ENCODE peak calls at places on chromosomes 7 and 10, in four cellular contexts. B is tibial artery; H is colonic mucosa; C is CD8-positive, alpha-beta memory T cell. D is an unnamed sample.
A peak's percentile ranks its signal among the peaks of the same experiment; 100 is the strongest.

GRCh38 chr7:78018541-78019456 is 220.2 kb downstream of the PHTF2 start:
- DNase-seq in B (peak; percentile 67), H (peak; percentile 59), C (no peak), D (peak; percentile 28)

GRCh38 chr10:42882597-42882996 is 100.0 kb downstream of the BMS1 start:
- DNase-seq in B (no peak), H (no peak), C (no peak), D (no peak)

GRCh38 chr10:102764340-102765257 is 20.9 kb downstream of the WBP1L start:
- DNase-seq in B (no peak), H (no peak), C (no peak), D (no peak)

GRCh38 chr10:63365976-63366765 is 99.6 kb downstream of the JMJD1C start:
- DNase-seq in B (no peak), H (no peak), C (no peak), D (no peak)

GRCh38 chr7:48253020-48253419 is 81.8 kb downstream of the ABCA13 start:
- DNase-seq in B (no peak), H (no peak), C (no peak), D (no peak)

GRCh38 chr10:24824124-24824523 is 100.4 kb upstream of the ARHGAP21 start:
- DNase-seq in B (no peak), H (no peak), C (no peak), D (no peak)

GRCh38 chr10:117134084-117135025 is 3.7 kb downstream of the VAX1 start:
- DNase-seq in B (peak; percentile 51), H (no peak), C (no peak), D (peak; percentile 14)

GRCh38 chr7:70299447-70299807 is 701.2 kb downstream of the AUTS2 start:
- DNase-seq in B (no peak), H (no peak), C (no peak), D (no peak)

GRCh38 chr10:91684841-91685240 is 52.0 kb upstream of the PPP1R3C start:
- DNase-seq in B (no peak), H (no peak), C (no peak), D (no peak)

GRCh38 chr10:121436630-121437311 is 161.5 kb downstream of the FGFR2 start:
- DNase-seq in B (no peak), H (no peak), C (no peak), D (no peak)

GRCh38 chr7:24718977-24719491 is 38.2 kb downstream of the GSDME start:
- DNase-seq in B (peak; percentile 49), H (no peak), C (no peak), D (peak; percentile 75)

GRCh38 chr7:57646219-57646900 is 196.4 kb downstream of the ZNF716 start:
- DNase-seq in B (no peak), H (no peak), C (no peak), D (no peak)

GRCh38 chr10:86400705-86401587 is 34.4 kb upstream of the GRID1 start:
- DNase-seq in B (peak; percentile 80), H (peak; percentile 52), C (peak; percentile 67), D (peak; percentile 75)

GRCh38 chr10:109819807-109820206 is 103.5 kb downstream of the XPNPEP1 start:
- DNase-seq in B (no peak), H (no peak), C (no peak), D (no peak)

GRCh38 chr7:15972767-15973362 is 286.4 kb upstream of the MEOX2 start:
- DNase-seq in B (no peak), H (no peak), C (no peak), D (no peak)

GRCh38 chr10:112509558-112510299 is 62.7 kb downstream of the VTI1A start:
- DNase-seq in B (no peak), H (no peak), C (no peak), D (no peak)

GRCh38 chr10:34028936-34029335 is 694.5 kb upstream of the NRP1 start:
- DNase-seq in B (no peak), H (no peak), C (no peak), D (no peak)

GRCh38 chr7:155865830-155866545 is 53.7 kb upstream of the SHH start:
- DNase-seq in B (peak; percentile 54), H (peak; percentile 67), C (no peak), D (no peak)

GRCh38 chr10:81576336-81576735 is 298.7 kb upstream of the NRG3 start:
- DNase-seq in B (no peak), H (no peak), C (no peak), D (no peak)

GRCh38 chr7:154918741-154919140 is 84.2 kb downstream of the PAXIP1 start:
- DNase-seq in B (no peak), H (no peak), C (no peak), D (no peak)

GRCh38 chr7:17255930-17256329 is 42.5 kb upstream of the AHR start:
- DNase-seq in B (no peak), H (no peak), C (no peak), D (no peak)

GRCh38 chr7:70694357-70694908 is 437.5 kb upstream of the GALNT17 start:
- DNase-seq in B (peak; percentile 68), H (peak; percentile 43), C (peak; percentile 37), D (peak; percentile 64)

GRCh38 chr10:29517352-29517923 is 117.3 kb downstream of the SVIL start:
- DNase-seq in B (no peak), H (peak; percentile 39), C (no peak), D (no peak)

GRCh38 chr10:30284860-30285594 is 64.1 kb downstream of the MTPAP start:
- DNase-seq in B (no peak), H (no peak), C (no peak), D (peak; percentile 20)

GRCh38 chr7:75038508-75038907 is 35.1 kb downstream of the RCC1L start:
- DNase-seq in B (no peak), H (no peak), C (no peak), D (no peak)

GRCh38 chr7:95229301-95229700 is 95.0 kb downstream of the PON1 start:
- DNase-seq in B (no peak), H (no peak), C (no peak), D (no peak)

GRCh38 chr7:125563557-125563956 is 633.9 kb upstream of the POT1 start:
- DNase-seq in B (no peak), H (no peak), C (no peak), D (no peak)

GRCh38 chr7:25246306-25246705 is 18.0 kb upstream of the NPVF start:
- DNase-seq in B (no peak), H (no peak), C (no peak), D (no peak)

GRCh38 chr7:85125679-85126078 is 61.2 kb downstream of the SEMA3D start:
- DNase-seq in B (no peak), H (no peak), C (no peak), D (no peak)

GRCh38 chr10:23116696-23117095 is 21.3 kb downstream of the MSRB2 start:
- DNase-seq in B (no peak), H (no peak), C (no peak), D (no peak)
- H3K36me3 ChIP-seq in B (peaks cover 88% of the 10 kb centered on the region), H (no peaks in the 10 kb centered on the region), C (peaks cover 9% of the 10 kb centered on the region), D (peaks cover 1% of the 10 kb centered on the region)

GRCh38 chr10:3898821-3899220 is 113.8 kb upstream of the KLF6 start:
- DNase-seq in B (no peak), H (no peak), C (no peak), D (no peak)
- H3K36me3 ChIP-seq in B (no peaks in the 10 kb centered on the region), H (no peaks in the 10 kb centered on the region), C (no peaks in the 10 kb centered on the region), D (no peaks in the 10 kb centered on the region)

GRCh38 chr7:157763279-157764000 is 426.6 kb downstream of the DNAJB6 start:
- DNase-seq in B (no peak), H (no peak), C (no peak), D (no peak)
- H3K36me3 ChIP-seq in B (no peaks in the 10 kb centered on the region), H (no peaks in the 10 kb centered on the region), C (no peaks in the 10 kb centered on the region), D (no peaks in the 10 kb centered on the region)

GRCh38 chr10:31524458-31524857 is 205.4 kb downstream of the ZEB1 start:
- DNase-seq in B (no peak), H (no peak), C (no peak), D (no peak)
- H3K36me3 ChIP-seq in B (peaks cover 55% of the 10 kb centered on the region), H (no peaks in the 10 kb centered on the region), C (peaks cover 24% of the 10 kb centered on the region), D (peaks cover 15% of the 10 kb centered on the region)

GRCh38 chr7:44050121-44050914 is 5.8 kb downstream of the DBNL start:
- DNase-seq in B (no peak), H (no peak), C (no peak), D (no peak)
- H3K36me3 ChIP-seq in B (peaks cover 76% of the 10 kb centered on the region), H (peaks cover 7% of the 10 kb centered on the region), C (peaks cover 52% of the 10 kb centered on the region), D (peaks cover 26% of the 10 kb centered on the region)

GRCh38 chr7:150371996-150372270 is 3.3 kb downstream of the REPIN1 start:
- DNase-seq in B (no peak), H (no peak), C (no peak), D (no peak)

GRCh38 chr7:150371131-150371995 is 2.7 kb downstream of the REPIN1 start:
- DNase-seq in B (no peak), H (no peak), C (no peak), D (no peak)

GRCh38 chr7:150368884-150369739 is 490 bp downstream of the REPIN1 start:
- DNase-seq in B (peak; percentile 88), H (peak; percentile 67), C (no peak), D (peak; percentile 59)

GRCh38 chr7:150369740-150370501 is 1.3 kb downstream of the REPIN1 start:
- DNase-seq in B (no peak), H (no peak), C (no peak), D (no peak)

GRCh38 chr7:150370612-150371071 is 2.0 kb downstream of the REPIN1 start:
- DNase-seq in B (no peak), H (no peak), C (no peak), D (no peak)
- H3K36me3 ChIP-seq in B (peaks cover 46% of the 10 kb centered on the region), H (no peaks in the 10 kb centered on the region), C (no peaks in the 10 kb centered on the region), D (peaks cover 27% of the 10 kb centered on the region)

GRCh38 chr7:87424075-87424474 is 51.4 kb downstream of the ABCB4 start:
- DNase-seq in B (no peak), H (no peak), C (no peak), D (no peak)
- H3K36me3 ChIP-seq in B (no peaks in the 10 kb centered on the region), H (no peaks in the 10 kb centered on the region), C (no peaks in the 10 kb centered on the region), D (no peaks in the 10 kb centered on the region)

DNA sequence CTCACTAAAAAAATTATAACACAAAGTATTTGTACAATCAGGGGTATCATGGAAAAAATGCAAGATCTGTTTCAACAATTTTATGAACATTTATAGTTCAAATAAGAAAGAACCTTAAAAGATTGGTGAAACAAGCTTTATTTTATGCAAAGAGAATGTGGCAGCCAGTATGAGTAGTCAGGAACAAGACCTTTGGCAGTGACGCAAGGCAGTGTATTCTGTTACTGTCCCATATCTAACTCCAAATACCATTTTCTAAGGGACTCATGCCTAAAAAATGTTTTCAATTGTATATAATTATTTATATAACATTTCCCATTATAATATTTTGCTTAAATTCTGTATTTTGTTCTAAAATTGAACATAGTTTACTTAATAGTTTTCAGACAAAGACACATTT is 19.1 kb upstream of the FAM53B start:
- DNase-seq in B (no peak), H (no peak), C (no peak), D (no peak)
- H3K36me3 ChIP-seq in B (peaks cover 44% of the 10 kb centered on the region), H (no peaks in the 10 kb centered on the region), C (no peaks in the 10 kb centered on the region), D (peaks cover 2% of the 10 kb centered on the region)

DNA sequence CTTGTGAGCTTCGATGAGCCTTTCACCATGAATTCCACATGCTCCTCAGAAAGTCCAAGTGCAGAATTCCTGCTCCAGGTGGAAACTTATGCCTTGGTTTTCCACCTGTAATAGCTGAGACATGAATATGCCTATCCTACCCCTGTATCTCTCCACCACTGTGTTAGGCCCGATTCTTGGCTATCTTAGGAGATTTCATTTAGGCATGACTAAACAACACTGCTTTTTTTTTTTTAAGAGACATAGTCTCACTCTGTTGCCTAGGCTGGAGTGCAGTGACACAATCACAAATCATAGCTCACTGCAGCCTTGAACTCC is 57.2 kb downstream of the NCAPG2 start:
- DNase-seq in B (no peak), H (no peak), C (no peak), D (no peak)
- H3K36me3 ChIP-seq in B (peaks cover 28% of the 10 kb centered on the region), H (no peaks in the 10 kb centered on the region), C (no peaks in the 10 kb centered on the region), D (peaks cover 7% of the 10 kb centered on the region)

D was measured in GM06990.